ENCODE peak calls at places on chromosomes 1 and 21, in nine cellular contexts. One of them, this sample, is unnamed.

GRCh38 chr1:16727190-16728111 is 12.9 kb upstream of the RNU1-4 start:
- DNase-seq in Peyer's patch: peak
- DNase-seq in prostate gland: peak
- DNase-seq in body of pancreas: peak
- DNase-seq in spleen: peak
- DNase-seq in uterus: no peak
- DNase-seq in GM12878: peak
- DNase-seq in heart left ventricle: no peak
- DNase-seq in A549: peak
- DNase-seq in this sample: peak

GRCh38 chr1:12810691-12811408 is 19.7 kb downstream of the PRAMEF1 start:
- DNase-seq in GM12878: no peak
- DNase-seq in Peyer's patch: no peak
- DNase-seq in heart left ventricle: no peak
- DNase-seq in spleen: no peak
- DNase-seq in uterus: no peak
- DNase-seq in A549: no peak
- DNase-seq in prostate gland: no peak
- DNase-seq in body of pancreas: no peak
- DNase-seq in this sample: no peak

GRCh38 chr1:216111842-216112241 is 311.4 kb downstream of the USH2A start:
- DNase-seq in Peyer's patch: no peak
- DNase-seq in A549: no peak
- DNase-seq in uterus: no peak
- DNase-seq in prostate gland: no peak
- DNase-seq in heart left ventricle: no peak
- DNase-seq in body of pancreas: no peak
- DNase-seq in spleen: no peak
- DNase-seq in GM12878: no peak
- DNase-seq in this sample: no peak

GRCh38 chr1:180252638-180253536 is 22.8 kb downstream of the LHX4 start:
- DNase-seq in A549: peak
- DNase-seq in spleen: peak
- DNase-seq in GM12878: peak
- DNase-seq in uterus: peak
- DNase-seq in body of pancreas: peak
- DNase-seq in Peyer's patch: peak
- DNase-seq in heart left ventricle: peak
- DNase-seq in prostate gland: peak
- DNase-seq in this sample: peak

GRCh38 chr1:56643661-56644060 is 1.5 kb upstream of the PRKAA2 start:
- DNase-seq in heart left ventricle: no peak
- DNase-seq in A549: no peak
- DNase-seq in prostate gland: no peak
- DNase-seq in GM12878: no peak
- DNase-seq in uterus: no peak
- DNase-seq in body of pancreas: no peak
- DNase-seq in Peyer's patch: no peak
- DNase-seq in spleen: no peak
- DNase-seq in this sample: no peak

GRCh38 chr21:30718239-30718909 is at the start of gene KRTAP21-3:
- DNase-seq in A549: no peak
- DNase-seq in body of pancreas: no peak
- DNase-seq in Peyer's patch: no peak
- DNase-seq in GM12878: no peak
- DNase-seq in spleen: no peak
- DNase-seq in prostate gland: no peak
- DNase-seq in uterus: no peak
- DNase-seq in heart left ventricle: no peak
- DNase-seq in this sample: no peak

GRCh38 chr21:38800924-38801744 is 4.6 kb upstream of the ETS2 start:
- DNase-seq in uterus: no peak
- DNase-seq in spleen: no peak
- DNase-seq in GM12878: no peak
- DNase-seq in body of pancreas: no peak
- DNase-seq in heart left ventricle: no peak
- DNase-seq in prostate gland: no peak
- DNase-seq in Peyer's patch: no peak
- DNase-seq in A549: no peak
- DNase-seq in this sample: no peak

GRCh38 chr1:11749203-11749689 is 12.7 kb upstream of the C1orf167 start:
- DNase-seq in A549: peak
- DNase-seq in spleen: peak
- DNase-seq in Peyer's patch: peak
- DNase-seq in prostate gland: peak
- DNase-seq in uterus: no peak
- DNase-seq in GM12878: no peak
- DNase-seq in body of pancreas: no peak
- DNase-seq in heart left ventricle: no peak
- DNase-seq in this sample: no peak

GRCh38 chr1:24318988-24319863 is at the start of gene GRHL3:
- DNase-seq in prostate gland: peak
- DNase-seq in uterus: no peak
- DNase-seq in Peyer's patch: no peak
- DNase-seq in spleen: no peak
- DNase-seq in body of pancreas: peak
- DNase-seq in heart left ventricle: no peak
- DNase-seq in A549: peak
- DNase-seq in GM12878: no peak
- DNase-seq in this sample: peak

GRCh38 chr1:2946999-2947650 is 74.1 kb upstream of the ACTRT2 start:
- DNase-seq in heart left ventricle: no peak
- DNase-seq in spleen: peak
- DNase-seq in prostate gland: no peak
- DNase-seq in uterus: no peak
- DNase-seq in body of pancreas: no peak
- DNase-seq in GM12878: no peak
- DNase-seq in A549: no peak
- DNase-seq in Peyer's patch: no peak
- DNase-seq in this sample: no peak

GRCh38 chr1:28915036-28915895 is 897 bp downstream of the EPB41 start:
- DNase-seq in A549: no peak
- DNase-seq in spleen: peak
- DNase-seq in body of pancreas: peak
- DNase-seq in heart left ventricle: no peak
- DNase-seq in GM12878: no peak
- DNase-seq in Peyer's patch: peak
- DNase-seq in uterus: peak
- DNase-seq in prostate gland: peak
- DNase-seq in this sample: no peak

GRCh38 chr1:209756608-209757445 is 974 bp downstream of the TRAF3IP3 start:
- DNase-seq in heart left ventricle: no peak
- DNase-seq in prostate gland: no peak
- DNase-seq in spleen: peak
- DNase-seq in Peyer's patch: peak
- DNase-seq in body of pancreas: no peak
- DNase-seq in uterus: no peak
- DNase-seq in A549: no peak
- DNase-seq in GM12878: peak
- DNase-seq in this sample: no peak

GRCh38 chr1:63703661-63704060 is 70.2 kb upstream of the ROR1 start:
- DNase-seq in spleen: no peak
- DNase-seq in A549: no peak
- DNase-seq in GM12878: no peak
- DNase-seq in prostate gland: no peak
- DNase-seq in uterus: no peak
- DNase-seq in body of pancreas: no peak
- DNase-seq in Peyer's patch: no peak
- DNase-seq in heart left ventricle: no peak
- DNase-seq in this sample: no peak

DNA sequence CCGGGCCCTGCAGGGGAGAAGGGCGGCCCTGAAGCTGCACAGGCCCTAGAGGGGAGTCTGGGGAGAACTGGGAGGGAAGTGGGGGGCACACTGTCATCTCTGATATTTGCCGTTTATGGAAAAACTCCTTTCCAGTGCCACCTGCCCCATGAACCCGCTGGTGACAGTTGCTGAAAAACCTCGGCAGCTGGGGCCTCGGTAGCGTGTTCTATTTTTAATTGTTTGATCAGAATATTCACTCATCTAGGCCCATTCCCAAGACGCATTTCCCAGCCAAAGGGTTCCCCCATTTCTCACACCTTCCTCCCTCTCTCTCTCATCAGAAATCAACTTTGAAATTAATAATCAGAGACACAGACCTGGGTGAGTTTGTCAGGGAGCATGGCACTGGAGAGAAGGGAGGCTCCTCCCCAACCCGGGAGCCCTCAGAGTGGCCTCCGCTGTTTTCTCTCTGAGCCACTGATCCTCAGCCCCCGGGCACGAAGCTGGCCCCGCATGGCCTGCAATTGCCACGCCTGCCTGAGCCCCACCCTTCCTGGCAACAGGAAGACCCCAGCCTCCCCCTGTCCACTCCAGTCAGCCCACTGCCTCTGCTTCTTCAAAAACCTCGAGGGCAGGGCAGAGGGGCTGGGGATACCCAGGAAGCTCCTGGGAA is 111.1 kb downstream of the CASZ1 start:
- DNase-seq in body of pancreas: no peak
- DNase-seq in Peyer's patch: no peak
- DNase-seq in prostate gland: no peak
- DNase-seq in A549: no peak
- DNase-seq in uterus: no peak
- DNase-seq in spleen: no peak
- DNase-seq in heart left ventricle: no peak
- DNase-seq in GM12878: no peak
- DNase-seq in this sample: no peak
- TF ChIP-seq POLR2A in body of pancreas: no peak
- TF ChIP-seq POLR2A in Peyer's patch: no peak
- TF ChIP-seq POLR2A in prostate gland: no peak
- TF ChIP-seq POLR2A in A549: no peak
- TF ChIP-seq POLR2A in uterus: no peak
- TF ChIP-seq POLR2A in spleen: no peak
- TF ChIP-seq POLR2A in heart left ventricle: no peak
- TF ChIP-seq POLR2A in GM12878: no peak
- TF ChIP-seq POLR2A in this sample: no peak

DNA sequence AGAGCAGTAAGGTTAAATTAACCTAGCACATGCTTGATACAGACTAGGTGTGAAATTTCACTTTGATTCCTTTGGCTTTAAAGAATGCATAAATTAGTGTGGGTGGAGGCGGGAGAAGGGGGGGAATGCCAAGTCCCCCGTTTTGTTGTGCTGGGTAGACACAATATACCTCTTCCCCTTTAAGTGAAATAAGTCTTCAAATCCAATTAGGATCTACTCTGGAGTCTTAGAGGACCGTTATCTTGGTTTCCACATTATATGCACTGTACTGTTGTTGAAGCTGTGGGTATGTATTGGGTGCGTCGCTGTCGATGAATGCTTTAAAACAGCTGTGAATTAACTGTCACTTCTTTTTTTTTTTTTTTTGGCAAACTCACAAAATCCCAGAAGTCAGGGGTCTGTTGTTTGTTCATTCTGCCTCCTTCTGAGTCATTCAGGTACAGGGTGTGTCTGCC is 1.6 kb upstream of the S1PR1 start:
- DNase-seq in body of pancreas: no peak
- DNase-seq in spleen: no peak
- DNase-seq in Peyer's patch: no peak
- DNase-seq in prostate gland: no peak
- DNase-seq in GM12878: no peak
- DNase-seq in A549: no peak
- DNase-seq in heart left ventricle: no peak
- DNase-seq in uterus: no peak
- DNase-seq in this sample: no peak
- H3K4me3 ChIP-seq in body of pancreas: no peak
- H3K4me3 ChIP-seq in spleen: peak
- H3K4me3 ChIP-seq in Peyer's patch: peak
- H3K4me3 ChIP-seq in prostate gland: no peak
- H3K4me3 ChIP-seq in GM12878: peak
- H3K4me3 ChIP-seq in A549: no peak
- H3K4me3 ChIP-seq in heart left ventricle: peak
- H3K4me3 ChIP-seq in uterus: no peak
- H3K4me3 ChIP-seq in this sample: peak

DNA sequence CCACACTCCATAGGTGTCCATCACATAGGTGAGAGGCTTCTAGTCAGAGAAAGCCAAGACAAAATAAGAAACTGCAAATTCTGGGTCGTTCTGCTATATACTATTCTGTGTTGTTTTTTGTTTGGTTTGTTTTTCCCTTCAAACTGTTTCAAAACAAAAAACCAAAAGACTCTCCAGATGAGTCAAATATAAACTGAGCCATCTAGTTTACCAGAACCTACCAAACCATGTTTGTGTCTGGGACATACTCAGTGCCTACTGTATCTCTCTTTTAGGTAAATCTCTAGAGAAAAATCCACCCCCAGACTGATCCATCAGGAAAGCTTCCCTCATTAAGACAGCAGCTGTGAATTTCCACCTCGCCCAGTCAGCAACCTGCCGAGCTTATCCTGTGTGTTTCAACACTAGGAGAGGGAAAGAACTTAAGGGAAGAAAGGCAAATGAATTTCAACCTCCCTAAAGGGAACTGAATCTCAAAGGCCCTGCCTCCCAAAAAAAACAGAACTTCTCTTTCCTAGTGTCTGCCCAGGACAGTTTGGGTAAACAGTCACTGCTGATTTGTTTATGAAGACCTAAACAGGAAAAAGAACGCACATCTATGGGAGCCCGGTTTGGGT is 17.2 kb downstream of the PPT1 start:
- DNase-seq in body of pancreas: no peak
- DNase-seq in heart left ventricle: no peak
- DNase-seq in prostate gland: no peak
- DNase-seq in A549: no peak
- DNase-seq in Peyer's patch: no peak
- DNase-seq in uterus: no peak
- DNase-seq in GM12878: no peak
- DNase-seq in spleen: no peak
- DNase-seq in this sample: no peak
- TF ChIP-seq POLR2A in body of pancreas: no peak
- TF ChIP-seq POLR2A in heart left ventricle: no peak
- TF ChIP-seq POLR2A in prostate gland: no peak
- TF ChIP-seq POLR2A in A549: no peak
- TF ChIP-seq POLR2A in Peyer's patch: no peak
- TF ChIP-seq POLR2A in uterus: no peak
- TF ChIP-seq POLR2A in GM12878: no peak
- TF ChIP-seq POLR2A in spleen: no peak
- TF ChIP-seq POLR2A in this sample: no peak

DNA sequence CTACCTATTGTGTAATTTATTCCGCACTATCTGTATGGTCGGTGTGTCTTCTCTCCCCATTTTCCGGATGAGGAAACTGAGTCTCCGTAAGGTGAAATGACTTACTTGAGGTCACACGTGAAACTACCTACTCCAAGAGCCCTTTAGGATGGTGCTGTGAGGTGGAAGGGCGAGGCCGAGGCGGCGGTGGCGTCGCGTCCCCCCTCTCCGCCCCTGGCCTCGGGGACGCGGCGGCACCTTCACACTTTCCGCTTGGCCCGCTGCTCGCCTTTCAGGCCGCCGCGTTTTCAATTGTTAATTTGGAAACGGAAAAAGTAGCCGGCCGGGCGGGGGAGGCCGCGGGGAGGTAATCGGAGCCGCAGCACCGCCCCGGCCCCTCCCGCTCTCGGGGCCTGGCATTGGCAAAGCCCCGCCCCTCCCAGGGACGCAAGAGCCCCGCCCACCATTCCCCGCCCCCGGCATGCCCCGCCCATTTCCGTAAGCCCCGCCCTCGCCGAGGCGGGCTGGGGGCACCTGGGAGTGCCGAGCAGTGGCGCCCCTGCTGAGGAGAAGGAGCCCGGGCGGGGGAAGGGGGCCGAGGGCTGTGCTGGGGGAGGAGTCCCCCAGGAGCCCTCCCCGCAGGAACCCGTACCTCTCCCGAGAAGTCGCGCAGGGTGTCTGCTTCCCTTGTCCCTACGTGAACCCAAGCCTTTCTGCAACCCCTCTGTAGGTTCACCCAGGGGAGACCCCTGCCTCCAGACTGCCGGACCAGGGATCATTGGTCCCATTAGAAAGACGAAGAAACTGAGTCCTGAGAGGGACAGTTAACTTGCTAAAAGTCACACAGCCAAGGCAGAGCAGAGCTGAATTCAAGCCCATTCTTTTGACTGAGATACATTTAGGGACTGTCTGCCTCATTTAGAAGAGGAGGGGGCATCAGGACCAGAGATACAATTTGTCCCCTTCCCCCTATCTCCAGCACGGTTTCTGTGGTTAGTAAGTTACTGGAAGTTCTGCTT is 18.8 kb downstream of the KCNQ4 start:
- DNase-seq in uterus: peak
- DNase-seq in spleen: peak
- DNase-seq in Peyer's patch: peak
- DNase-seq in heart left ventricle: peak
- DNase-seq in body of pancreas: peak
- DNase-seq in A549: peak
- DNase-seq in GM12878: no peak
- DNase-seq in prostate gland: peak
- DNase-seq in this sample: peak
- H3K4me3 ChIP-seq in uterus: peak
- H3K4me3 ChIP-seq in spleen: peak
- H3K4me3 ChIP-seq in Peyer's patch: peak
- H3K4me3 ChIP-seq in heart left ventricle: peak
- H3K4me3 ChIP-seq in body of pancreas: no peak
- H3K4me3 ChIP-seq in A549: peak
- H3K4me3 ChIP-seq in GM12878: peak
- H3K4me3 ChIP-seq in prostate gland: peak
- H3K4me3 ChIP-seq in this sample: no peak

This sample was measured in lower leg skin.